ENCODE peak calls at places on chromosome 2, in six cellular contexts. One of them, this sample, is unnamed.

GRCh38 chr2:98086491-98087446 is at the start of gene VWA3B:
- DNase-seq in GM12878: no peak
- DNase-seq in K562: peak; percentile 31
- DNase-seq in A549: peak; percentile 75
- DNase-seq in IMR-90: no peak
- DNase-seq in SK-N-SH: peak; percentile 91
- DNase-seq in this sample: no peak

GRCh38 chr2:103815732-103816131 is 1038.2 kb upstream of the POU3F3 start:
- DNase-seq in A549: no peak
- DNase-seq in IMR-90: no peak
- DNase-seq in GM12878: no peak
- DNase-seq in SK-N-SH: no peak
- DNase-seq in K562: no peak
- DNase-seq in this sample: no peak

GRCh38 chr2:231533777-231534125 is 3.5 kb upstream of the NMUR1 start:
- DNase-seq in K562: no peak
- DNase-seq in GM12878: no peak
- DNase-seq in IMR-90: no peak
- DNase-seq in SK-N-SH: no peak
- DNase-seq in A549: no peak
- DNase-seq in this sample: no peak

GRCh38 chr2:42999856-43000241 is 207.5 kb upstream of the HAAO start:
- DNase-seq in IMR-90: no peak
- DNase-seq in A549: no peak
- DNase-seq in K562: no peak
- DNase-seq in GM12878: no peak
- DNase-seq in SK-N-SH: peak; percentile 20
- DNase-seq in this sample: no peak

GRCh38 chr2:45055261-45055660 is 46.0 kb upstream of the SIX2 start:
- DNase-seq in IMR-90: no peak
- DNase-seq in K562: no peak
- DNase-seq in A549: no peak
- DNase-seq in GM12878: no peak
- DNase-seq in SK-N-SH: peak; percentile 90
- DNase-seq in this sample: no peak

GRCh38 chr2:240369725-240370585 is 65.5 kb upstream of the GPC1 start:
- DNase-seq in K562: no peak
- DNase-seq in SK-N-SH: no peak
- DNase-seq in GM12878: no peak
- DNase-seq in A549: peak; percentile 95
- DNase-seq in IMR-90: peak; percentile 93
- DNase-seq in this sample: peak; percentile 35

GRCh38 chr2:55490554-55490953 is 29.0 kb upstream of the CFAP36 start:
- DNase-seq in K562: peak; percentile 71
- DNase-seq in IMR-90: peak; percentile 82
- DNase-seq in GM12878: no peak
- DNase-seq in SK-N-SH: no peak
- DNase-seq in A549: no peak
- DNase-seq in this sample: peak; percentile 65

GRCh38 chr2:44529448-44529847 is 167.7 kb downstream of the CAMKMT start:
- DNase-seq in GM12878: no peak
- DNase-seq in A549: no peak
- DNase-seq in K562: no peak
- DNase-seq in IMR-90: no peak
- DNase-seq in SK-N-SH: no peak
- DNase-seq in this sample: no peak

GRCh38 chr2:2613279-2614199 is 282.5 kb upstream of the MYT1L start:
- DNase-seq in SK-N-SH: peak; percentile 92
- DNase-seq in A549: peak; percentile 89
- DNase-seq in IMR-90: peak; percentile 62
- DNase-seq in K562: peak; percentile 95
- DNase-seq in GM12878: peak; percentile 56
- DNase-seq in this sample: peak; percentile 69

GRCh38 chr2:215830313-215830712 is 183.0 kb downstream of the MREG start:
- DNase-seq in SK-N-SH: no peak
- DNase-seq in A549: no peak
- DNase-seq in GM12878: no peak
- DNase-seq in K562: peak; percentile 87
- DNase-seq in IMR-90: peak; percentile 67
- DNase-seq in this sample: peak; percentile 55

GRCh38 chr2:238868616-238869292 is 20.9 kb downstream of the TWIST2 start:
- DNase-seq in K562: no peak
- DNase-seq in SK-N-SH: no peak
- DNase-seq in A549: peak; percentile 51
- DNase-seq in GM12878: no peak
- DNase-seq in IMR-90: peak; percentile 64
- DNase-seq in this sample: peak; percentile 63

GRCh38 chr2:239267411-239267941 is 133.3 kb downstream of the HDAC4 start:
- DNase-seq in GM12878: peak; percentile 65
- DNase-seq in K562: peak; percentile 77
- DNase-seq in SK-N-SH: no peak
- DNase-seq in A549: no peak
- DNase-seq in IMR-90: peak; percentile 80
- DNase-seq in this sample: no peak

GRCh38 chr2:148796735-148797512 is 78.1 kb upstream of the KIF5C start:
- DNase-seq in GM12878: no peak
- DNase-seq in IMR-90: no peak
- DNase-seq in K562: no peak
- DNase-seq in A549: no peak
- DNase-seq in SK-N-SH: no peak
- DNase-seq in this sample: no peak

GRCh38 chr2:98932778-98933343 is 3.2 kb downstream of the CRACDL start:
- DNase-seq in A549: no peak
- DNase-seq in SK-N-SH: no peak
- DNase-seq in K562: peak; percentile 5
- DNase-seq in GM12878: no peak
- DNase-seq in IMR-90: no peak
- DNase-seq in this sample: no peak

GRCh38 chr2:218400930-218401833 is 1.5 kb downstream of the CTDSP1 start:
- DNase-seq in K562: peak; percentile 58
- DNase-seq in IMR-90: no peak
- DNase-seq in A549: peak; percentile 14
- DNase-seq in GM12878: no peak
- DNase-seq in SK-N-SH: peak; percentile 76
- DNase-seq in this sample: peak; percentile 95

GRCh38 chr2:222891890-222892289 is 31.1 kb downstream of the ACSL3 start:
- DNase-seq in GM12878: no peak
- DNase-seq in SK-N-SH: no peak
- DNase-seq in IMR-90: peak; percentile 58
- DNase-seq in K562: no peak
- DNase-seq in A549: no peak
- DNase-seq in this sample: no peak

GRCh38 chr2:46942143-46942526 is 26.5 kb upstream of the MCFD2 start:
- DNase-seq in IMR-90: no peak
- DNase-seq in K562: peak; percentile 38
- DNase-seq in GM12878: no peak
- DNase-seq in A549: peak; percentile 38
- DNase-seq in SK-N-SH: peak; percentile 42
- DNase-seq in this sample: no peak

GRCh38 chr2:181466661-181467576 is 9.7 kb downstream of the ITGA4 start:
- DNase-seq in SK-N-SH: peak; percentile 15
- DNase-seq in IMR-90: peak; percentile 63
- DNase-seq in GM12878: no peak
- DNase-seq in A549: no peak
- DNase-seq in K562: peak; percentile 63
- DNase-seq in this sample: peak; percentile 32

GRCh38 chr2:237012021-237012420 is 73.7 kb upstream of the COPS8 start:
- DNase-seq in GM12878: no peak
- DNase-seq in K562: no peak
- DNase-seq in IMR-90: no peak
- DNase-seq in SK-N-SH: no peak
- DNase-seq in A549: no peak
- DNase-seq in this sample: no peak

GRCh38 chr2:107197601-107198000 is 311.6 kb upstream of the ST6GAL2 start:
- DNase-seq in K562: no peak
- DNase-seq in IMR-90: no peak
- DNase-seq in A549: no peak
- DNase-seq in SK-N-SH: no peak
- DNase-seq in GM12878: no peak
- DNase-seq in this sample: no peak

GRCh38 chr2:227767830-227768229 is 22.1 kb downstream of the SCYGR8 start:
- DNase-seq in IMR-90: no peak
- DNase-seq in SK-N-SH: no peak
- DNase-seq in A549: no peak
- DNase-seq in K562: no peak
- DNase-seq in GM12878: no peak
- DNase-seq in this sample: no peak

GRCh38 chr2:25270061-25270460 is 71.7 kb downstream of the DNMT3A start:
- DNase-seq in IMR-90: no peak
- DNase-seq in K562: no peak
- DNase-seq in SK-N-SH: no peak
- DNase-seq in GM12878: no peak
- DNase-seq in A549: no peak
- DNase-seq in this sample: no peak

GRCh38 chr2:179106342-179107178 is 56.6 kb upstream of the CCDC141 start:
- DNase-seq in GM12878: peak; percentile 56
- DNase-seq in IMR-90: peak; percentile 94
- DNase-seq in A549: peak; percentile 5
- DNase-seq in SK-N-SH: peak; percentile 3
- DNase-seq in K562: peak; percentile 44
- DNase-seq in this sample: peak; percentile 83

GRCh38 chr2:164840458-164840929 is 1.1 kb downstream of the COBLL1 start:
- DNase-seq in SK-N-SH: no peak
- DNase-seq in A549: peak; percentile 6
- DNase-seq in K562: no peak
- DNase-seq in IMR-90: no peak
- DNase-seq in GM12878: no peak
- DNase-seq in this sample: peak; percentile 91

GRCh38 chr2:206920310-206920709 is 19.0 kb upstream of the CPO start:
- DNase-seq in GM12878: no peak
- DNase-seq in SK-N-SH: no peak
- DNase-seq in K562: no peak
- DNase-seq in IMR-90: no peak
- DNase-seq in A549: no peak
- DNase-seq in this sample: no peak

GRCh38 chr2:107542314-107542740 is 284.4 kb upstream of the RGPD4 start:
- DNase-seq in GM12878: no peak
- DNase-seq in K562: no peak
- DNase-seq in SK-N-SH: no peak
- DNase-seq in IMR-90: no peak
- DNase-seq in A549: no peak
- DNase-seq in this sample: no peak

GRCh38 chr2:231415029-231415428 is 19.5 kb downstream of the B3GNT7 start:
- DNase-seq in IMR-90: no peak
- DNase-seq in SK-N-SH: no peak
- DNase-seq in K562: no peak
- DNase-seq in GM12878: no peak
- DNase-seq in A549: no peak
- DNase-seq in this sample: no peak

GRCh38 chr2:96507957-96508520 is 2.9 kb upstream of the NEURL3 start:
- DNase-seq in K562: peak; percentile 74
- DNase-seq in SK-N-SH: peak; percentile 94
- DNase-seq in GM12878: no peak
- DNase-seq in A549: peak; percentile 60
- DNase-seq in IMR-90: peak; percentile 10
- DNase-seq in this sample: peak; percentile 57

GRCh38 chr2:101790856-101791255 is 93.3 kb downstream of the MAP4K4 start:
- DNase-seq in SK-N-SH: no peak
- DNase-seq in GM12878: no peak
- DNase-seq in IMR-90: peak; percentile 74
- DNase-seq in A549: no peak
- DNase-seq in K562: no peak
- DNase-seq in this sample: no peak

GRCh38 chr2:5686068-5686467 is 6.1 kb upstream of the SOX11 start:
- DNase-seq in GM12878: no peak
- DNase-seq in A549: no peak
- DNase-seq in SK-N-SH: no peak
- DNase-seq in K562: no peak
- DNase-seq in IMR-90: no peak
- DNase-seq in this sample: no peak

GRCh38 chr2:51624995-51625394 is 593.1 kb upstream of the NRXN1 start:
- DNase-seq in A549: no peak
- DNase-seq in IMR-90: peak; percentile 73
- DNase-seq in SK-N-SH: no peak
- DNase-seq in K562: no peak
- DNase-seq in GM12878: no peak
- DNase-seq in this sample: no peak

GRCh38 chr2:132615329-132616085 is 54.5 kb downstream of the LYPD1 start:
- DNase-seq in K562: no peak
- DNase-seq in SK-N-SH: no peak
- DNase-seq in IMR-90: no peak
- DNase-seq in A549: no peak
- DNase-seq in GM12878: no peak
- DNase-seq in this sample: no peak
- TF ChIP-seq SMC3 in K562: no peak
- TF ChIP-seq SMC3 in SK-N-SH: no peak
- TF ChIP-seq SMC3 in IMR-90: no peak
- TF ChIP-seq SMC3 in A549: no peak
- TF ChIP-seq SMC3 in GM12878: no peak
- TF ChIP-seq SMC3 in this sample: no peak

GRCh38 chr2:151544449-151544848 is 134.7 kb downstream of the RIF1 start:
- DNase-seq in GM12878: no peak
- DNase-seq in IMR-90: no peak
- DNase-seq in A549: no peak
- DNase-seq in SK-N-SH: no peak
- DNase-seq in K562: no peak
- DNase-seq in this sample: no peak
- TF ChIP-seq SMC3 in GM12878: no peak
- TF ChIP-seq SMC3 in IMR-90: no peak
- TF ChIP-seq SMC3 in A549: no peak
- TF ChIP-seq SMC3 in SK-N-SH: no peak
- TF ChIP-seq SMC3 in K562: no peak
- TF ChIP-seq SMC3 in this sample: no peak

GRCh38 chr2:64975232-64975791 is 13.9 kb upstream of the SLC1A4 start:
- DNase-seq in K562: no peak
- DNase-seq in SK-N-SH: no peak
- DNase-seq in IMR-90: peak; percentile 84
- DNase-seq in A549: peak; percentile 66
- DNase-seq in GM12878: no peak
- DNase-seq in this sample: peak; percentile 88
- TF ChIP-seq SMC3 in K562: no peak
- TF ChIP-seq SMC3 in SK-N-SH: no peak
- TF ChIP-seq SMC3 in IMR-90: no peak
- TF ChIP-seq SMC3 in A549: peak; percentile 28
- TF ChIP-seq SMC3 in GM12878: no peak
- TF ChIP-seq SMC3 in this sample: peak; percentile 1

GRCh38 chr2:85239102-85239501 is 88.7 kb downstream of the TGOLN2 start:
- DNase-seq in IMR-90: no peak
- DNase-seq in K562: no peak
- DNase-seq in A549: no peak
- DNase-seq in SK-N-SH: no peak
- DNase-seq in GM12878: no peak
- DNase-seq in this sample: no peak
- TF ChIP-seq SMC3 in IMR-90: no peak
- TF ChIP-seq SMC3 in K562: no peak
- TF ChIP-seq SMC3 in A549: no peak
- TF ChIP-seq SMC3 in SK-N-SH: no peak
- TF ChIP-seq SMC3 in GM12878: no peak
- TF ChIP-seq SMC3 in this sample: no peak